ENCODE peak calls at places on chromosomes 5 and 9, in four cellular contexts. Q is K562, L is GM12891, P is GM12878. E is an unnamed sample.

GRCh38 chr9:3181049-3181953 is 337.4 kb upstream of the PUM3 start:
- DNase-seq in Q (no peak), L (peak), P (no peak), E (no peak)

GRCh38 chr9:106593201-106593600 is 269.8 kb upstream of the ZNF462 start:
- DNase-seq in Q (no peak), L (no peak), P (no peak), E (no peak)

GRCh38 chr5:34719029-34719428 is 62.9 kb downstream of the RAI14 start:
- DNase-seq in Q (no peak), L (no peak), P (no peak), E (no peak)

GRCh38 chr5:111764019-111764418 is 7.0 kb upstream of the NREP start:
- DNase-seq in Q (no peak), L (no peak), P (no peak), E (no peak)

GRCh38 chr9:97046228-97046627 is 7.3 kb upstream of the CTSV start:
- DNase-seq in Q (no peak), L (no peak), P (no peak), E (no peak)

GRCh38 chr5:54883374-54884194 is 101.8 kb downstream of the ESM1 start:
- DNase-seq in Q (peak), L (no peak), P (no peak), E (no peak)

GRCh38 chr9:75941066-75941465 is 50.6 kb downstream of the PCSK5 start:
- DNase-seq in Q (no peak), L (no peak), P (no peak), E (no peak)

GRCh38 chr5:98106116-98107088 is 667.1 kb upstream of the RGMB start:
- DNase-seq in Q (no peak), L (no peak), P (no peak), E (no peak)

GRCh38 chr5:53642006-53642405 is 81.6 kb downstream of the NDUFS4 start:
- DNase-seq in Q (no peak), L (no peak), P (no peak), E (no peak)

GRCh38 chr5:147661576-147661975 is 121.0 kb downstream of the JAKMIP2 start:
- DNase-seq in Q (no peak), L (no peak), P (no peak), E (no peak)

GRCh38 chr9:97786341-97786740 is 66.7 kb upstream of the FOXE1 start:
- DNase-seq in Q (no peak), L (no peak), P (no peak), E (no peak)

GRCh38 chr5:52334367-52334766 is 453.3 kb upstream of the ITGA1 start:
- DNase-seq in Q (no peak), L (no peak), P (no peak), E (no peak)

GRCh38 chr5:40436535-40437237 is 243.0 kb upstream of the PTGER4 start:
- DNase-seq in Q (no peak), L (no peak), P (no peak), E (no peak)

GRCh38 chr9:105299190-105299854 is 54.9 kb downstream of the SLC44A1 start:
- DNase-seq in Q (peak), L (no peak), P (no peak), E (no peak)

GRCh38 chr5:82793808-82794419 is 283.3 kb downstream of the TMEM167A start:
- DNase-seq in Q (peak), L (no peak), P (no peak), E (no peak)

GRCh38 chr5:6899215-6899614 is 186.0 kb downstream of the TENT4A start:
- DNase-seq in Q (no peak), L (no peak), P (no peak), E (no peak)

GRCh38 chr5:1883925-1884637 is 1.4 kb upstream of the IRX4 start:
- DNase-seq in Q (no peak), L (no peak), P (no peak), E (no peak)

GRCh38 chr9:92294297-92294676 is 790 bp upstream of the IARS1 start:
- DNase-seq in Q (no peak), L (no peak), P (no peak), E (peak)

GRCh38 chr5:154189819-154190651 is 498 bp upstream of the GALNT10 start:
- DNase-seq in Q (peak), L (peak), P (no peak), E (peak)

GRCh38 chr5:89105836-89106235 is 222.9 kb upstream of the MEF2C start:
- DNase-seq in Q (no peak), L (no peak), P (no peak), E (no peak)

GRCh38 chr9:29006603-29007002 is 1433.3 kb upstream of the C9orf72 start:
- DNase-seq in Q (no peak), L (no peak), P (no peak), E (no peak)

GRCh38 chr5:140145818-140146522 is 20.2 kb downstream of the IGIP start:
- DNase-seq in Q (peak), L (peak), P (no peak), E (peak)

GRCh38 chr5:7246312-7246711 is 149.6 kb upstream of the ADCY2 start:
- DNase-seq in Q (no peak), L (no peak), P (no peak), E (no peak)

GRCh38 chr5:138716456-138716924 is 36.7 kb upstream of the CTNNA1 start:
- DNase-seq in Q (no peak), L (no peak), P (no peak), E (no peak)

GRCh38 chr9:91500509-91501011 is 76.9 kb upstream of the NFIL3 start:
- DNase-seq in Q (peak), L (no peak), P (no peak), E (no peak)

GRCh38 chr9:4489919-4490704 is at the start of gene SLC1A1:
- DNase-seq in Q (no peak), L (peak), P (peak), E (peak)

GRCh38 chr5:75412111-75412990 is 75.3 kb downstream of the HMGCR start:
- DNase-seq in Q (no peak), L (no peak), P (no peak), E (no peak)

GRCh38 chr9:12958708-12959107 is 183.9 kb downstream of the LURAP1L start:
- DNase-seq in Q (no peak), L (no peak), P (no peak), E (no peak)

GRCh38 chr5:1526681-1527131 is 2.9 kb upstream of the LPCAT1 start:
- DNase-seq in Q (no peak), L (no peak), P (no peak), E (no peak)

GRCh38 chr5:38666668-38667498 is 110.4 kb upstream of the LIFR start:
- DNase-seq in Q (peak), L (no peak), P (no peak), E (peak)
- TF ChIP-seq SPI1 in Q (no peak), L (no peak), P (no peak), E (no peak)

GRCh38 chr9:27489087-27489876 is 34.8 kb upstream of the IFNK start:
- DNase-seq in Q (no peak), L (peak), P (peak), E (no peak)
- TF ChIP-seq SPI1 in Q (no peak), L (no peak), P (no peak), E (no peak)

GRCh38 chr5:141437208-141437607 is 6.9 kb downstream of the PCDHGA12 start:
- DNase-seq in Q (no peak), L (no peak), P (no peak), E (no peak)

GRCh38 chr5:141427783-141428426 is 2.4 kb upstream of the PCDHGA12 start:
- DNase-seq in Q (no peak), L (no peak), P (no peak), E (no peak)

GRCh38 chr5:141434006-141434405 is 3.7 kb downstream of the PCDHGA12 start:
- DNase-seq in Q (no peak), L (no peak), P (no peak), E (no peak)

GRCh38 chr5:141430332-141431113 is at the start of gene PCDHGA12:
- DNase-seq in Q (peak), L (no peak), P (peak), E (no peak)

GRCh38 chr5:141431286-141431685 is 979 bp downstream of the PCDHGA12 start:
- DNase-seq in Q (no peak), L (no peak), P (no peak), E (no peak)
- TF ChIP-seq SPI1 in Q (no peak), L (no peak), P (no peak), E (no peak)

GRCh38 chr5:86500947-86501346 is 116.8 kb upstream of the COX7C start:
- DNase-seq in Q (peak), L (no peak), P (no peak), E (no peak)
- TF ChIP-seq SPI1 in Q (no peak), L (no peak), P (no peak), E (no peak)

DNA sequence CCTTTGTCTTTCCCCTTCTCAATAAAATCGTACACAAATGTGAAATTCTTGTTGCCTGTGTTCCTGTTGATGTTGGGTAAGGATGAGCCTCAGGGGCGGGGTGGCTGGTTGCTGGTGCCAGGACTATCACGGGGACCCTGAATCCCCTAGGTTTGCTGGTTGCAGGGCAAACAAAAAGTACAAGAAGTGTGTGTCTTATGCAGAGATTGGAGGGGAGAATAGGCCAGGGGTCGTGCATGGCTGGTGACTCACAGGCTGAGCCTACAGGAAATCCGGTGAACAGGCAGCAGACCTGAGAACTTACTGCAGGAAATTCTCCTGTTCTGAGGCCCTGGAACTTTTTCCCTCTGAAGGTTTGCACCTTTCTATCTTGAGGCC is 5.5 kb downstream of the ANXA2R start:
- DNase-seq in Q (no peak), L (no peak), P (no peak), E (no peak)
- TF ChIP-seq SPI1 in Q (no peak), L (no peak), P (no peak), E (no peak)

DNA sequence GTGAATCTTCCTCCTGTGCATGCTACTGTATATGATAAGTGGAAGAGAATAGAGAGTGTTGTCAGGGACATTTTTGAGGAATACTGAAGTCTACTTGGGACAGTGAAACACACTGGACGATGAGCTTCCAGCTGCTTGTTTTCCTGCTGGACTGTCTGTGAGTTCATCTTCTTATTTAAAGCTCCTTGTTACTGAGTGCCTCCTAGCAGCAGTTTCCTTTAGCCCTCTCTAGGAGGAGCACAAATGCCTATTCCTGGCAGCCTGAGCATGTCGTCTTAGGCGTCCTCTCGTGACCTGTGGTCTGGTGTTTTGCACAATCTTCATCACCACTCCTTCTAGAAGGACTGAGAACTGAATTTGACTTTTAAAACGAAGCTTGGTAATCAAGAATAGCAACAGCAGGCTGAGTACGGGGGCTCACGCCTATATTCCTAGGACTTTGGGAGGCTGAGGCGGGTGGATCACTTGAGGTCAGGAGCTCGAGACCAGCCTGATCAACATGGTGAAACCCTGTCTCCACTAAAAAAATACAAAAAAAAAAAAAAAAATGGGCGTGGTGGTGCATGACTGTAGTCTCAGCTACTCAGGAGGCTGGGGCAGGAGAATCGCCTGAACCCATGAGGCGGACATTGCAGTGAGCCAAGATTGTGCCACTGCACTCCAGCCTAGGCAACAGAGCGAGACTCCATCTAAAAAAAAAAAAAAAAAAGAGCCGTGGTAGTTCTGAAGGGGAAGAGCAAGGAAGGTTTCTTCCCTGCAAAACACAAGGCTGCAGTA is 44.0 kb downstream of the ANKRD33B start:
- DNase-seq in Q (peak), L (no peak), P (peak), E (peak)
- TF ChIP-seq SPI1 in Q (no peak), L (no peak), P (no peak), E (no peak)

DNA sequence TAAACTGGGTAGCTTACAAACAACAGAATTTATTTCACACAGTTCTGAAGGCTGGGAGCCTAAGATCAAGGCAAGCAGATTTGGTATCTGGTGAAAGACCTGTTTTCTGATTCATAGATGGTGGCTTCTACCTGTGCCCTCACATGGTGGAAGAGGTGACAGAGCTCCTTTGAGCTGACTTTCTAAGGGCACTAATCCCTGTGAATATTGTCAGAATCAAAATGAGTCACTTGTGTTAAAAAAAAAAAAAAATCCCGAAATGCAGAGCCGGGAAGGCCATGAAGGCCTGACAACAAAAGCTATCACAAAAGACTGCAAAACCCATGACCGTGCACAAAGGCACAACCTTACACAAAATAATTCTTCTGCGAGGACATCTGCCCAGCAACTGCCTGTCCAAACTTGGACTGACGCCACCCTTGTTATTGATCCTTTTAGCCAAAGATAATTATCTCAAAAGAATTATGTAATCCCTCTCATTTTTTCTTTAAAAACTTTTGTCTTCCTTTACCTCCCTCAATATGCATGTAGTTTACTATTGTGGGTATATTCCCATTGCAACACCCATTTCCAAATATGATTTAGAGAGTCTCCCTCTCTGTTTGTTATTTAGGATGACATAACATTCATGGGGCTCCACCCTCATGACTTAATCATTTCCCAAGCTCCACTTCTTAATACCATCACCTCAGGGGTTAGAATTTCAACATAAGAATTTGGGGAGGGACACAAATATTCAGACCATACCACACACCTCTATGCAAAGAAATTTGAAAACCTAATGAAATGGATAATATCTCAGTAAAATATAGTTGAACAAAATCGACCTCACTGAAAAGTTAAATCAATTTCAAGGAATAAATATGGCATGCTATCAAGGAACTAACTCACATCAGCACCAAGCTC is 19.8 kb upstream of the UBTD2 start:
- DNase-seq in Q (no peak), L (no peak), P (no peak), E (no peak)
- TF ChIP-seq SPI1 in Q (no peak), L (no peak), P (no peak), E (no peak)

GRCh38 chr9:134486127-134486995 is 155.2 kb upstream of the COL5A1 start:
- DNase-seq in Q (no peak), L (no peak), P (no peak), E (no peak)
- TF ChIP-seq SPI1 in Q (no peak), L (no peak), P (no peak), E (no peak)

GRCh38 chr9:21966140-21966851 is 27.9 kb downstream of the CDKN2A start:
- DNase-seq in Q (no peak), L (no peak), P (no peak), E (no peak)

GRCh38 chr9:21965401-21965951 is 28.7 kb downstream of the CDKN2A start:
- DNase-seq in Q (no peak), L (peak), P (no peak), E (peak)

GRCh38 chr9:21967169-21967568 is 27.0 kb downstream of the CDKN2A start:
- DNase-seq in Q (no peak), L (no peak), P (no peak), E (no peak)

GRCh38 chr9:21967707-21968106 is 26.5 kb downstream of the CDKN2A start:
- DNase-seq in Q (no peak), L (no peak), P (no peak), E (no peak)

GRCh38 chr9:21964925-21965385 is 29.2 kb downstream of the CDKN2A start:
- DNase-seq in Q (no peak), L (no peak), P (no peak), E (peak)
- TF ChIP-seq SPI1 in Q (no peak), L (no peak), P (no peak), E (no peak)

DNA sequence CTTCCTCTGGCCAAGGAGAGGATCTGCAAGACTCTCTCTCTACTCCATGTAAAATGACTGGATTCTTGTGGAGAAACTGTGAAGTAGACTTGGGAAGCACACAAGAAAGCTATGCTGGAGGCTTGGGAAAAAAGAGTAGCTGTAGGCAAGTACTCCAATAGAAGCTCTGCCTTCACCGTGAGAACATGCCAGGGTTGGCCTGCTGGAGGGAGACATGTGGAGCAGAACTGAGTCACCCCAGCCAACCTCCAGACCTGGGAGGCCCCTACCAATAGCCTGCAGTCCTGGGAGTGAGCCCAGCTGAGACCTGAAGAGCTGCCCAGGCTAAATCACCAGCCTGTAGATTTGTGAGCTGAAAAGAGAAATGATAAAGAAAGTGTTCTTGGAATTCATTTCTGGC is 66.6 kb downstream of the DEPDC1B start:
- DNase-seq in Q (no peak), L (no peak), P (no peak), E (no peak)
- TF ChIP-seq SPI1 in Q (no peak), L (no peak), P (no peak), E (no peak)